ENCODE peak calls at places on chromosomes 7 and 10, in four cellular contexts. P, I, J and A are unnamed samples.

GRCh38 chr7:151081170-151082101 is 827 bp upstream of the FASTK start:
- DNase-seq in I (no peak), P (peak; percentile 65), J (peak; percentile 46), A (no peak)

GRCh38 chr10:31426425-31426824 is 107.4 kb downstream of the ZEB1 start:
- DNase-seq in I (peak; percentile 94), P (no peak), J (no peak), A (peak; percentile 64)

GRCh38 chr10:5540080-5540479 is 15.3 kb downstream of the CALML3 start:
- DNase-seq in J (no peak), P (peak; percentile 27), I (no peak), A (no peak)

GRCh38 chr10:101014966-101015581 is 15.5 kb downstream of the LZTS2 start:
- DNase-seq in J (peak; percentile 62), I (peak; percentile 98), P (no peak), A (peak; percentile 88)

GRCh38 chr7:149291036-149291835 is 29.2 kb downstream of the ZNF783 start:
- DNase-seq in I (no peak), J (no peak), P (peak; percentile 30), A (no peak)

GRCh38 chr7:108413782-108414492 is 42.3 kb downstream of the NRCAM start:
- DNase-seq in P (no peak), J (peak; percentile 59), I (peak; percentile 5), A (no peak)

GRCh38 chr10:129846991-129847391 is 117.1 kb downstream of the EBF3 start:
- DNase-seq in I (no peak), P (no peak), J (no peak), A (no peak)

GRCh38 chr10:131644864-131645658 is 255.7 kb upstream of the PPP2R2D start:
- DNase-seq in I (no peak), P (no peak), J (no peak), A (no peak)

GRCh38 chr10:17387861-17388503 is 66.4 kb downstream of the ST8SIA6 start:
- DNase-seq in P (no peak), I (no peak), J (no peak), A (no peak)

GRCh38 chr7:140533394-140533872 is 54.1 kb upstream of the MKRN1 start:
- DNase-seq in I (peak; percentile 29), P (no peak), J (no peak), A (peak; percentile 14)

GRCh38 chr10:75018233-75018632 is 93.2 kb upstream of the SAMD8 start:
- DNase-seq in I (no peak), P (no peak), J (no peak), A (no peak)

GRCh38 chr7:75757860-75758259 is 14.2 kb downstream of the CCL26 start:
- DNase-seq in J (no peak), P (no peak), I (no peak), A (no peak)

GRCh38 chr7:152894295-152895170 is 135.0 kb downstream of the ACTR3B start:
- DNase-seq in P (no peak), I (no peak), J (peak; percentile 23), A (no peak)

GRCh38 chr7:41188163-41189130 is 514.4 kb downstream of the INHBA start:
- DNase-seq in I (peak; percentile 88), P (no peak), J (no peak), A (peak; percentile 75)

GRCh38 chr10:77909755-77910375 is 16.7 kb downstream of the DLG5 start:
- DNase-seq in I (peak; percentile 84), P (peak; percentile 79), J (peak; percentile 76), A (peak; percentile 34)

GRCh38 chr10:34710391-34710751 is 104.7 kb downstream of the PARD3 start:
- DNase-seq in P (no peak), J (peak; percentile 46), I (peak; percentile 78), A (peak; percentile 76)

GRCh38 chr7:24926623-24927539 is 53.1 kb downstream of the OSBPL3 start:
- DNase-seq in J (no peak), P (no peak), I (peak; percentile 89), A (peak; percentile 94)

GRCh38 chr7:83824214-83824613 is 175.3 kb upstream of the SEMA3E start:
- DNase-seq in I (peak; percentile 2), P (no peak), J (no peak), A (no peak)

GRCh38 chr10:2079603-2080078 is 342.3 kb upstream of the ADARB2 start:
- DNase-seq in J (no peak), I (no peak), P (no peak), A (no peak)

GRCh38 chr7:105246195-105247078 is 142.3 kb downstream of the SRPK2 start:
- DNase-seq in J (no peak), I (no peak), P (no peak), A (no peak)

GRCh38 chr7:79740076-79740475 is 286.6 kb upstream of the MAGI2 start:
- DNase-seq in P (no peak), J (no peak), I (no peak), A (no peak)

GRCh38 chr10:123583639-123584418 is 82.3 kb upstream of the GPR26 start:
- DNase-seq in P (peak; percentile 80), J (peak; percentile 68), I (peak; percentile 21), A (peak; percentile 89)
- TF ChIP-seq CTCF in P (peak; percentile 51), J (peak; percentile 81), I (peak; percentile 47), A (peak; percentile 96)

GRCh38 chr10:28284126-28284525 is 18.7 kb downstream of the MPP7 start:
- DNase-seq in P (no peak), I (no peak), J (no peak), A (no peak)
- H3K4me3 ChIP-seq in P (no peak overlapping the region), I (no peak overlapping the region), J (no peak overlapping the region), A (no peak overlapping the region)

GRCh38 chr7:64794171-64794844 is at the start of gene ZNF138:
- DNase-seq in P (peak; percentile 98), I (peak; percentile 91), J (peak; percentile 95), A (peak; percentile 91)
- TF ChIP-seq CTCF in P (no peak), I (no peak), J (no peak), A (no peak)

GRCh38 chr7:23272275-23272674 is 25.7 kb downstream of the GPNMB start:
- DNase-seq in P (no peak), J (no peak), I (no peak), A (no peak)

GRCh38 chr7:23276381-23276780 is 22.8 kb upstream of the MALSU1 start:
- DNase-seq in I (no peak), J (peak; percentile 33), P (no peak), A (no peak)

GRCh38 chr7:23276947-23277346 is 22.2 kb upstream of the MALSU1 start:
- DNase-seq in P (no peak), J (no peak), I (no peak), A (no peak)

GRCh38 chr7:23275906-23276305 is 23.2 kb upstream of the MALSU1 start:
- DNase-seq in J (no peak), P (no peak), I (no peak), A (no peak)

DNA sequence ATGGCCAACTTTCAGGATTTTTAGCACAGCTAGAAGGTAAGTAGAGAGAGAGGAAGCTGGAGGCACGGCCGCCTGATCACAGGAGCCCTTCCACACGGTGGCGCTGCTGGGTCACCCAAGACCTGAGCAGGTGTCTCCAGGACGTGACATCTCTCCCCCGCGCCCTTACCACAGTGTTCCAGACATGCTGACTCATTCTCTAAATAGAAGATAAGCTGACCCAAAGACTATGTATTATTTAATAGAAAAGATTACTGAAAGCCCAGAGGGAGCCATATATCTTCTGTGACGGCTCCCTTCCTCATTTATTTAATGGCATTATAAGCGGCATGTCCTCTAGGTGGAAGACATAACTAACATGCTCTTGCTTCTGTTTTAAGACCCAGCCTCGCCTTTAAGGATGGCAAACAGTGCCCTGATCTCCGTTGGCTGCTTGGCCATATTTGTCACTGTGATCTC is 26.0 kb upstream of the MALSU1 start:
- DNase-seq in J (peak; percentile 97), I (peak; percentile 96), P (peak; percentile 98), A (peak; percentile 60)
- H3K4me3 ChIP-seq in J (peak overlapping the region; percentile 23), I (no peak overlapping the region), P (peak overlapping the region; percentile 15), A (no peak overlapping the region)